ENCODE peak calls at places on chromosomes 12 and 14, in six cellular contexts. One of them, this sample, is unnamed.

GRCh38 chr14:89241265-89241664 is 175.8 kb downstream of the FOXN3 start:
- DNase-seq in Peyer's patch: no peak
- DNase-seq in RWPE2: no peak
- DNase-seq in HFF-Myc: no peak
- DNase-seq in lower leg skin: no peak
- DNase-seq in colonic mucosa: no peak
- DNase-seq in this sample: no peak

GRCh38 chr12:70645494-70646317 is 8.5 kb upstream of the PTPRB start:
- DNase-seq in colonic mucosa: peak; percentile 50
- DNase-seq in Peyer's patch: no peak
- DNase-seq in RWPE2: peak; percentile 90
- DNase-seq in lower leg skin: peak; percentile 34
- DNase-seq in HFF-Myc: peak; percentile 79
- DNase-seq in this sample: peak; percentile 48

GRCh38 chr14:104037903-104038302 is 47.6 kb upstream of the ASPG start:
- DNase-seq in HFF-Myc: no peak
- DNase-seq in lower leg skin: no peak
- DNase-seq in RWPE2: no peak
- DNase-seq in colonic mucosa: no peak
- DNase-seq in Peyer's patch: no peak
- DNase-seq in this sample: no peak

GRCh38 chr12:43951286-43951685 is 115.4 kb downstream of the TMEM117 start:
- DNase-seq in lower leg skin: no peak
- DNase-seq in colonic mucosa: no peak
- DNase-seq in Peyer's patch: no peak
- DNase-seq in HFF-Myc: no peak
- DNase-seq in RWPE2: no peak
- DNase-seq in this sample: no peak

GRCh38 chr14:31029016-31029970 is 3.1 kb upstream of the STRN3 start:
- DNase-seq in lower leg skin: no peak
- DNase-seq in HFF-Myc: no peak
- DNase-seq in RWPE2: no peak
- DNase-seq in Peyer's patch: no peak
- DNase-seq in colonic mucosa: no peak
- DNase-seq in this sample: no peak

GRCh38 chr12:84767079-84767478 is 145.5 kb downstream of the SLC6A15 start:
- DNase-seq in HFF-Myc: no peak
- DNase-seq in colonic mucosa: no peak
- DNase-seq in Peyer's patch: no peak
- DNase-seq in RWPE2: no peak
- DNase-seq in lower leg skin: no peak
- DNase-seq in this sample: no peak

GRCh38 chr12:109902866-109903265 is 2.8 kb downstream of the TCHP start:
- DNase-seq in lower leg skin: no peak
- DNase-seq in colonic mucosa: no peak
- DNase-seq in HFF-Myc: no peak
- DNase-seq in Peyer's patch: no peak
- DNase-seq in RWPE2: no peak
- DNase-seq in this sample: no peak

GRCh38 chr14:100807496-100807895 is 18.4 kb upstream of the MEG3 start:
- DNase-seq in Peyer's patch: no peak
- DNase-seq in HFF-Myc: no peak
- DNase-seq in RWPE2: no peak
- DNase-seq in colonic mucosa: no peak
- DNase-seq in lower leg skin: no peak
- DNase-seq in this sample: no peak

GRCh38 chr12:50764861-50765324 is 992 bp downstream of the ATF1 start:
- DNase-seq in colonic mucosa: peak; percentile 56
- DNase-seq in RWPE2: no peak
- DNase-seq in lower leg skin: peak; percentile 23
- DNase-seq in Peyer's patch: peak; percentile 39
- DNase-seq in HFF-Myc: no peak
- DNase-seq in this sample: no peak

GRCh38 chr14:37593496-37594237 is 1.4 kb downstream of the FOXA1 start:
- DNase-seq in lower leg skin: no peak
- DNase-seq in HFF-Myc: no peak
- DNase-seq in Peyer's patch: no peak
- DNase-seq in RWPE2: no peak
- DNase-seq in colonic mucosa: no peak
- DNase-seq in this sample: no peak

GRCh38 chr14:78222746-78223145 is 52.6 kb downstream of the NRXN3 start:
- DNase-seq in RWPE2: no peak
- DNase-seq in Peyer's patch: no peak
- DNase-seq in colonic mucosa: no peak
- DNase-seq in lower leg skin: no peak
- DNase-seq in HFF-Myc: no peak
- DNase-seq in this sample: no peak

GRCh38 chr12:51342416-51342815 is 4.1 kb downstream of the CELA1 start:
- DNase-seq in HFF-Myc: no peak
- DNase-seq in lower leg skin: no peak
- DNase-seq in colonic mucosa: no peak
- DNase-seq in Peyer's patch: no peak
- DNase-seq in RWPE2: no peak
- DNase-seq in this sample: no peak

GRCh38 chr12:108352591-108352990 is 13.5 kb upstream of the CMKLR1 start:
- DNase-seq in Peyer's patch: no peak
- DNase-seq in colonic mucosa: no peak
- DNase-seq in lower leg skin: no peak
- DNase-seq in HFF-Myc: no peak
- DNase-seq in RWPE2: no peak
- DNase-seq in this sample: no peak

GRCh38 chr12:851343-851742 is 98.2 kb downstream of the RAD52 start:
- DNase-seq in RWPE2: no peak
- DNase-seq in lower leg skin: no peak
- DNase-seq in colonic mucosa: no peak
- DNase-seq in Peyer's patch: no peak
- DNase-seq in HFF-Myc: no peak
- DNase-seq in this sample: no peak

GRCh38 chr14:37037636-37038387 is 134.6 kb downstream of the SLC25A21 start:
- DNase-seq in lower leg skin: no peak
- DNase-seq in colonic mucosa: no peak
- DNase-seq in HFF-Myc: no peak
- DNase-seq in Peyer's patch: no peak
- DNase-seq in RWPE2: no peak
- DNase-seq in this sample: no peak

GRCh38 chr12:65823481-65824313 is 586 bp upstream of the HMGA2 start:
- DNase-seq in colonic mucosa: peak; percentile 77
- DNase-seq in lower leg skin: no peak
- DNase-seq in HFF-Myc: peak; percentile 62
- DNase-seq in Peyer's patch: no peak
- DNase-seq in RWPE2: peak; percentile 74
- DNase-seq in this sample: no peak

GRCh38 chr12:6563448-6564050 is 4.5 kb downstream of the NOP2 start:
- DNase-seq in lower leg skin: no peak
- DNase-seq in RWPE2: no peak
- DNase-seq in colonic mucosa: peak; percentile 73
- DNase-seq in HFF-Myc: no peak
- DNase-seq in Peyer's patch: peak; percentile 62
- DNase-seq in this sample: no peak

GRCh38 chr12:69397978-69398377 is 38.4 kb downstream of the YEATS4 start:
- DNase-seq in lower leg skin: no peak
- DNase-seq in RWPE2: no peak
- DNase-seq in HFF-Myc: no peak
- DNase-seq in Peyer's patch: no peak
- DNase-seq in colonic mucosa: no peak
- DNase-seq in this sample: no peak

GRCh38 chr12:19547258-19547657 is 108.0 kb downstream of the AEBP2 start:
- DNase-seq in colonic mucosa: no peak
- DNase-seq in lower leg skin: no peak
- DNase-seq in RWPE2: no peak
- DNase-seq in HFF-Myc: no peak
- DNase-seq in Peyer's patch: no peak
- DNase-seq in this sample: no peak

GRCh38 chr14:64844993-64845536 is 34.6 kb downstream of the SPTB start:
- DNase-seq in RWPE2: no peak
- DNase-seq in HFF-Myc: no peak
- DNase-seq in lower leg skin: no peak
- DNase-seq in Peyer's patch: no peak
- DNase-seq in colonic mucosa: no peak
- DNase-seq in this sample: no peak

GRCh38 chr12:47147749-47148148 is 68.0 kb upstream of the AMIGO2 start:
- DNase-seq in RWPE2: no peak
- DNase-seq in lower leg skin: no peak
- DNase-seq in colonic mucosa: no peak
- DNase-seq in HFF-Myc: no peak
- DNase-seq in Peyer's patch: no peak
- DNase-seq in this sample: no peak

GRCh38 chr12:113932411-113933196 is 33.5 kb downstream of the RBM19 start:
- DNase-seq in RWPE2: no peak
- DNase-seq in colonic mucosa: no peak
- DNase-seq in lower leg skin: no peak
- DNase-seq in Peyer's patch: no peak
- DNase-seq in HFF-Myc: no peak
- DNase-seq in this sample: no peak

GRCh38 chr14:95697764-95698163 is 11.5 kb downstream of the TCL1B start:
- DNase-seq in lower leg skin: no peak
- DNase-seq in Peyer's patch: peak; percentile 44
- DNase-seq in colonic mucosa: no peak
- DNase-seq in HFF-Myc: no peak
- DNase-seq in RWPE2: no peak
- DNase-seq in this sample: no peak

GRCh38 chr14:76904740-76905569 is 78.7 kb downstream of the LRRC74A start:
- DNase-seq in lower leg skin: peak; percentile 65
- DNase-seq in Peyer's patch: peak; percentile 82
- DNase-seq in colonic mucosa: no peak
- DNase-seq in RWPE2: peak; percentile 98
- DNase-seq in HFF-Myc: peak; percentile 97
- DNase-seq in this sample: peak; percentile 91

GRCh38 chr14:99260652-99261551 is 11.1 kb downstream of the BCL11B start:
- DNase-seq in Peyer's patch: peak; percentile 63
- DNase-seq in colonic mucosa: no peak
- DNase-seq in lower leg skin: peak; percentile 17
- DNase-seq in RWPE2: no peak
- DNase-seq in HFF-Myc: no peak
- DNase-seq in this sample: no peak

GRCh38 chr12:120725151-120725658 is 421 bp upstream of the ACADS start:
- DNase-seq in RWPE2: no peak
- DNase-seq in Peyer's patch: no peak
- DNase-seq in lower leg skin: no peak
- DNase-seq in colonic mucosa: no peak
- DNase-seq in HFF-Myc: no peak
- DNase-seq in this sample: no peak

GRCh38 chr14:74492413-74493342 is at the start of gene NPC2:
- DNase-seq in colonic mucosa: no peak
- DNase-seq in RWPE2: no peak
- DNase-seq in Peyer's patch: no peak
- DNase-seq in HFF-Myc: no peak
- DNase-seq in lower leg skin: no peak
- DNase-seq in this sample: no peak

GRCh38 chr14:74495356-74495755 is 1.8 kb downstream of the ISCA2 start:
- DNase-seq in HFF-Myc: no peak
- DNase-seq in lower leg skin: no peak
- DNase-seq in colonic mucosa: no peak
- DNase-seq in RWPE2: no peak
- DNase-seq in Peyer's patch: no peak
- DNase-seq in this sample: no peak

GRCh38 chr14:74493343-74494261 is at the start of gene ISCA2:
- DNase-seq in Peyer's patch: peak; percentile 99
- DNase-seq in lower leg skin: peak; percentile 100
- DNase-seq in RWPE2: peak; percentile 100
- DNase-seq in colonic mucosa: peak; percentile 100
- DNase-seq in HFF-Myc: peak; percentile 92
- DNase-seq in this sample: peak; percentile 98

GRCh38 chr14:74488788-74489397 is 4.2 kb downstream of the NPC2 start:
- DNase-seq in lower leg skin: no peak
- DNase-seq in HFF-Myc: no peak
- DNase-seq in colonic mucosa: no peak
- DNase-seq in Peyer's patch: no peak
- DNase-seq in RWPE2: no peak
- DNase-seq in this sample: no peak

DNA sequence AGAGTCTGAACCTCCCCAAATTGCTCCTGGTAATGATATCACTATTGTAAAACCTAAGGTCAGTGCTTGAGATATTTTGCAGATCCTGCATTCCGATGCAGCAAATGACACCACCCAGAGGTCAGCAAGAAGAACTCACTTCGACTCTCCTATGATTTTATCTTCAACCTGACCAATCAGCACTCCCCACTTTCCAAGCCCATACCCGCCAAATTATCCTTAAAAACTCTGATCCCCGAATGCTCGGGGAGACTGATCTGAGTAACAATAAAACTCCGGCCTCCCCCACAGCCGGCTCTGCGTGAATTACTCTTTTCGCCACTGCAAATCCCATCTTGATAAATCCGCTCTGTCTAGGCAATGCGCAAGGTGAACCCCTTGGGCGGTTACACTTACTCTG is 1.2 kb downstream of the NPC2 start:
- DNase-seq in HFF-Myc: no peak
- DNase-seq in RWPE2: no peak
- DNase-seq in colonic mucosa: peak; percentile 37
- DNase-seq in lower leg skin: no peak
- DNase-seq in Peyer's patch: peak; percentile 24
- DNase-seq in this sample: no peak
- TF ChIP-seq CTCF in HFF-Myc: no peak
- TF ChIP-seq CTCF in RWPE2: peak; percentile 79
- TF ChIP-seq CTCF in colonic mucosa: no peak
- TF ChIP-seq CTCF in lower leg skin: no peak
- TF ChIP-seq CTCF in Peyer's patch: no peak
- TF ChIP-seq CTCF in this sample: peak; percentile 34

GRCh38 chr12:53462935-53463334 is 11.0 kb downstream of the PCBP2 start:
- DNase-seq in lower leg skin: no peak
- DNase-seq in HFF-Myc: no peak
- DNase-seq in RWPE2: no peak
- DNase-seq in Peyer's patch: no peak
- DNase-seq in colonic mucosa: no peak
- DNase-seq in this sample: no peak
- TF ChIP-seq CTCF in lower leg skin: no peak
- TF ChIP-seq CTCF in HFF-Myc: no peak
- TF ChIP-seq CTCF in RWPE2: no peak
- TF ChIP-seq CTCF in Peyer's patch: no peak
- TF ChIP-seq CTCF in colonic mucosa: no peak
- TF ChIP-seq CTCF in this sample: no peak

GRCh38 chr12:118120579-118121363 is 15.2 kb upstream of the PEBP1 start:
- DNase-seq in lower leg skin: peak; percentile 67
- DNase-seq in RWPE2: no peak
- DNase-seq in colonic mucosa: peak; percentile 88
- DNase-seq in HFF-Myc: peak; percentile 43
- DNase-seq in Peyer's patch: peak; percentile 71
- DNase-seq in this sample: no peak

GRCh38 chr12:118122264-118122663 is 13.7 kb upstream of the PEBP1 start:
- DNase-seq in RWPE2: no peak
- DNase-seq in colonic mucosa: no peak
- DNase-seq in HFF-Myc: no peak
- DNase-seq in lower leg skin: no peak
- DNase-seq in Peyer's patch: no peak
- DNase-seq in this sample: no peak

GRCh38 chr12:118124333-118124874 is 11.5 kb upstream of the PEBP1 start:
- DNase-seq in HFF-Myc: no peak
- DNase-seq in Peyer's patch: no peak
- DNase-seq in colonic mucosa: no peak
- DNase-seq in lower leg skin: no peak
- DNase-seq in RWPE2: no peak
- DNase-seq in this sample: no peak

GRCh38 chr12:118119449-118119879 is 15.7 kb upstream of the VSIG10 start:
- DNase-seq in RWPE2: no peak
- DNase-seq in lower leg skin: no peak
- DNase-seq in colonic mucosa: no peak
- DNase-seq in HFF-Myc: no peak
- DNase-seq in Peyer's patch: no peak
- DNase-seq in this sample: no peak
- TF ChIP-seq CTCF in RWPE2: no peak
- TF ChIP-seq CTCF in lower leg skin: no peak
- TF ChIP-seq CTCF in colonic mucosa: no peak
- TF ChIP-seq CTCF in HFF-Myc: no peak
- TF ChIP-seq CTCF in Peyer's patch: no peak
- TF ChIP-seq CTCF in this sample: no peak

GRCh38 chr12:14716848-14717444 is 20.5 kb upstream of the GUCY2C start:
- DNase-seq in lower leg skin: peak; percentile 19
- DNase-seq in colonic mucosa: peak; percentile 75
- DNase-seq in RWPE2: no peak
- DNase-seq in Peyer's patch: peak; percentile 43
- DNase-seq in HFF-Myc: peak; percentile 15
- DNase-seq in this sample: peak; percentile 15
- TF ChIP-seq CTCF in lower leg skin: no peak
- TF ChIP-seq CTCF in colonic mucosa: peak; percentile 55
- TF ChIP-seq CTCF in RWPE2: peak; percentile 30
- TF ChIP-seq CTCF in Peyer's patch: peak; percentile 39
- TF ChIP-seq CTCF in HFF-Myc: peak; percentile 57
- TF ChIP-seq CTCF in this sample: peak; percentile 60

This sample was measured in AG09319.